ENCODE peak calls at places on chromosomes 13 and 19, in five cellular contexts. C is H1, J is IMR-90, I is mesenchymal stem cell, W is trophoblast cell. B is an unnamed sample.

GRCh38 chr13:48028066-48028465 is 9.5 kb upstream of the NUDT15 start:
- DNase-seq in C (no peak), J (no peak), I (no peak), W (peak; percentile 18), B (no peak)

GRCh38 chr13:110015253-110015652 is 228.9 kb upstream of the IRS2 start:
- DNase-seq in C (no peak), J (peak; percentile 43), I (no peak), W (no peak), B (no peak)

GRCh38 chr13:50892162-50892944 is 17.2 kb upstream of the RNASEH2B start:
- DNase-seq in C (no peak), J (no peak), I (no peak), W (no peak), B (no peak)

GRCh38 chr19:51552996-51553725 is 17.9 kb upstream of the ZNF175 start:
- DNase-seq in C (peak; percentile 82), J (peak; percentile 47), I (peak; percentile 51), W (peak; percentile 54), B (peak; percentile 79)

GRCh38 chr13:109616021-109616420 is 170.4 kb downstream of the IRS2 start:
- DNase-seq in C (no peak), J (no peak), I (no peak), W (peak; percentile 20), B (no peak)

GRCh38 chr13:32225494-32225931 is 89.7 kb downstream of the ZAR1L start:
- DNase-seq in C (no peak), J (peak; percentile 92), I (peak; percentile 66), W (no peak), B (no peak)

GRCh38 chr13:31421756-31422155 is 222.0 kb downstream of the B3GLCT start:
- DNase-seq in C (no peak), J (no peak), I (no peak), W (no peak), B (no peak)

GRCh38 chr19:40908981-40909380 is 26.9 kb upstream of the CYP2A7 start:
- DNase-seq in C (no peak), J (no peak), I (no peak), W (no peak), B (no peak)

GRCh38 chr13:63455938-63456337 is 2040.3 kb upstream of the PCDH20 start:
- DNase-seq in C (no peak), J (no peak), I (no peak), W (no peak), B (no peak)

GRCh38 chr19:50300814-50301606 is 28.2 kb downstream of the KCNC3 start:
- DNase-seq in C (no peak), J (peak; percentile 79), I (peak; percentile 49), W (no peak), B (no peak)

GRCh38 chr19:10625003-10625761 is at the start of gene SLC44A2:
- DNase-seq in C (no peak), J (peak; percentile 35), I (peak; percentile 58), W (peak; percentile 92), B (peak; percentile 66)

GRCh38 chr13:40993119-40993518 is 26.0 kb downstream of the ELF1 start:
- DNase-seq in C (no peak), J (no peak), I (no peak), W (peak; percentile 54), B (no peak)

GRCh38 chr13:86877449-86877848 is 793.7 kb upstream of the SLITRK5 start:
- DNase-seq in C (no peak), J (no peak), I (peak; percentile 9), W (no peak), B (no peak)

GRCh38 chr13:86881390-86881789 is 789.8 kb upstream of the SLITRK5 start:
- DNase-seq in C (peak; percentile 33), J (no peak), I (no peak), W (no peak), B (no peak)

GRCh38 chr13:86882107-86882506 is 789.1 kb upstream of the SLITRK5 start:
- DNase-seq in C (peak; percentile 62), J (no peak), I (no peak), W (no peak), B (no peak)

DNA sequence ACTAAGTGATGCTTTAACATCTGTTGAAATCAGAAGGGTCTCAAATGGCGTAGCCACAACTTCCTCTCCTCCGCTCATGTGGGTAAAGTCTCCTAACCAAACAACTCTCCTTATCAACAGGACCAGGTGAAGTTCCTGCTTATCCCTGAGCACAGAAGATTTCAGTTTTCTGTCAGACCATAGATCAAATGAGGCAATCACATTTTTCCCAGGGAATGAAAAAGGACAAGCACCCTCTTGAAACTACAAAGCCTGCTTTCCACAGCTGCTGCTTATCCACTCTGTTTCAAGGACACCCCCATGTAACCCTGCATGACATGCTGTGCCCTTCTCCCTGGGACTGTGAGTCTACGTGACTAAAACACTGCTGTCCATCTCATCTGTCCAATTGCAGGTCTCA is 788.3 kb upstream of the SLITRK5 start:
- DNase-seq in C (no peak), J (peak; percentile 2), I (peak; percentile 37), W (no peak), B (no peak)
- H2BK120ac ChIP-seq in C (no peak overlapping the region), J (no peak overlapping the region), I (no peak overlapping the region), W (no peak overlapping the region), B (no peak overlapping the region)

GRCh38 chr13:113666324-113666660 is 727 bp upstream of the GRK1 start:
- DNase-seq in C (no peak), J (no peak), I (no peak), W (no peak), B (no peak)
- H4K91ac ChIP-seq in C (no peak overlapping the region), J (no peak overlapping the region), I (peak overlapping the region; percentile 10), W (no peak overlapping the region), B (no peak overlapping the region)

GRCh38 chr13:99288069-99288468 is 19.1 kb downstream of the GPR183 start:
- DNase-seq in C (no peak), J (no peak), I (no peak), W (no peak), B (no peak)
- H3K4me3 ChIP-seq in C (no peak overlapping the region), J (no peak overlapping the region), I (no peak overlapping the region), W (no peak overlapping the region), B (no peak overlapping the region)

DNA sequence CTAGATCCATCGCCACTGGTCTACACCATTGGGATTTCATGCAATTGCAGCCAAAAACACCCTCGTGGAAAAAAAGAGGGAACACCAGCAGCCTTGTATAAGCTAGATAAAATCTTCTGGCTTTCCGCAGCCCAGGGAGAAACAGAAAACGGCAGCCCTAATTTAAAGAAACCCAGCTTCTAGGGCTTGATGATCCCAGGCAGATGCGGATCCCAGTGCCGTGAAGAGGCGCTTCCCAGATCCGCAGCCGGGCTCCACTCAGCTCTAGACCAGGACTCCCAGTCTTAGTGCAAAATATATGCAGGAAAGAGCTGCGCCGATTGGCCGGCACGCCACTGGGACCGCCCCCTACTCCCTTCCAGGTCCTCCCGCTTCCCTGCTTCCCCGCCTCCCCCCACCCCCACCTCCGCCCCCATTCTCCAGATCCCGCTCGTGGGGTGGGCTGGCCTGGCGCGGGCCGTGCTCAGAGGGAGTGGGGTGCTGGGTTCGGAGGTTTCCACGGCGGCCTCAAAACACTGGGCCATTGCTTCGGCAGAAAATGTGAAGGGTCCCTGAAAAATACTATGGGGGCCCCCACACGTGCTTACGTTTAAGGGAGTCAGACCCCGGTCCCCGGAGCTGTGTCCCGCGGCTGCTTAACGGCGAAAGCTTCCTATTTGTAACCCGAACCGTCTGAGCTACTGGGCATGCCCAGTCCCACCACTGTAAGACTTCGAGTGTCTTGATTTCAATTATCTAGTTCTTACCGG is 63.1 kb downstream of the SERP2 start:
- DNase-seq in C (peak; percentile 86), J (peak; percentile 94), I (peak; percentile 97), W (peak; percentile 84), B (peak; percentile 90)
- H2BK120ac ChIP-seq in C (no peak overlapping the region), J (peak overlapping the region; percentile 48), I (peak overlapping the region; percentile 44), W (peak overlapping the region; percentile 84), B (no peak overlapping the region)

DNA sequence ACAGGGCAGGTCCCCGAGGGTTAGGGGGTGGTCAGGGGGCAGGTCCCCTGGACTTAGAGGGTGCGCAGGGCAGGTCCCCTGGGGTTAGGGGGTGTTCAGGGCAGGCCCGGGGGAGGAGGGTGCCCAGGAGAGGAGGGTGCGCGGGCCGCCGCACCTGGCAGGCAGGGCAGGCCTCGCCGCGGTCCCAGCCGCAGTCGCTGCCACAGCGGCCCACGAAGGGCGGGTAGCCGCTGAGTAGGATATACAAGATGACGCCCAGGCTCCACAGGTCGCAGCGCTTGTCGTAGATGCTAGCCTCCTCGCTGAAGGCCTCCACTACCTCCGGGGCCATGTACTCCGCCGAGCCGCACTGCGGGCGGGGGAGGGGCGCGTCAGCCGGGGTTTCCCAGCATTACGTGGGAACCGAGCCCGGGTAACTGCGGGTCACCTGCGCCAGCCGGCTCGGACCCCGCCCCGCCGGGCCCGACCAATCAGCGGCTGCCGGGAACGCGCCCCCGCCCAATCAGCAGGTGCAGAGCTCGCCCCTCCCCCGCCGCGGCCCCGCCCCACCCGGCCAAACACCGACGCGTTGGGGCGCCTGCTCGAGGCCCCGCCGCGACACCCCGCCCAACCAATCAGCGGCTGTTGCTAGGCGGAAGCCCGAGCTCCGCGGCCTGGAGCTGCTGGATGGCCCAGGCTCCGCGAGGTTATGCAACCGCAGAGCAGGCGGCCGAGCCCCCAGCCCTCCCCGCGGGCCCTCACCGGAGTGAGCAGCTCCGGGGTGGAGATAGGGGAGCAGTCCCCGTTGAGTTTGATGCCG is 9.2 kb downstream of the MKNK2 start:
- DNase-seq in C (peak; percentile 80), J (peak; percentile 85), I (peak; percentile 87), W (peak; percentile 95), B (peak; percentile 93)
- H4K91ac ChIP-seq in C (peak overlapping the region; percentile 91), J (peak overlapping the region; percentile 72), I (peak overlapping the region; percentile 84), W (peak overlapping the region; percentile 98), B (peak overlapping the region; percentile 100)

GRCh38 chr13:26246154-26246553 is 7.8 kb upstream of the CDK8 start:
- DNase-seq in C (no peak), J (peak; percentile 15), I (peak; percentile 58), W (no peak), B (no peak)
- H3K4me3 ChIP-seq in C (no peak overlapping the region), J (no peak overlapping the region), I (no peak overlapping the region), W (no peak overlapping the region), B (no peak overlapping the region)

GRCh38 chr13:28718186-28718537 is 608 bp downstream of the SLC46A3 start:
- DNase-seq in C (no peak), J (peak; percentile 12), I (peak; percentile 59), W (no peak), B (no peak)

GRCh38 chr13:28717170-28717569 is 1.6 kb downstream of the SLC46A3 start:
- DNase-seq in C (no peak), J (no peak), I (peak; percentile 26), W (no peak), B (no peak)

GRCh38 chr13:28718538-28719226 is at the start of gene SLC46A3:
- DNase-seq in C (peak; percentile 80), J (peak; percentile 98), I (peak; percentile 99), W (peak; percentile 99), B (peak; percentile 95)

GRCh38 chr13:28714651-28715050 is 4.1 kb downstream of the SLC46A3 start:
- DNase-seq in C (no peak), J (no peak), I (no peak), W (no peak), B (no peak)

DNA sequence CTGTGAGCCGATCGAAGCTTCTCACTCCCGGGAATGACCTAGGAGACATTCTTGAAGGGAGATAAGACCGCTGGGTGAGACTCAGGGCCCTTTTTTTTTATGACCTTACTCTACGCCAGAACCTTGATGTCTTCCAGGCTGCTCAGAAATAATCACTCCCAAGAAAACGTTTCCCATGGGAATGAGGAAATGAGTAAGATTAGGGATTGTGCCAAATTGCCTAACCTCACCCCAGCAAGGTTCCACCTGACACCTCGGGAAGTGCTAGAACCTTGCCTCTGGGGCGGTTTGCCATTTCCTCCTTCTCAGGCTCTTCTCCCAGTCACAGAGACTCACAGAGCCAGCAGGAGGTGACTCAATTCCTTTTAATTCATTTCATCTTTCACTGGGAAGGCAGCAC is 2.3 kb downstream of the SLC46A3 start:
- DNase-seq in C (no peak), J (peak; percentile 83), I (peak; percentile 88), W (no peak), B (no peak)
- H2BK120ac ChIP-seq in C (no peak overlapping the region), J (no peak overlapping the region), I (no peak overlapping the region), W (no peak overlapping the region), B (no peak overlapping the region)

GRCh38 chr13:81058916-81059290 is 718.0 kb upstream of the SPRY2 start:
- DNase-seq in C (no peak), J (no peak), I (no peak), W (no peak), B (no peak)
- H4K91ac ChIP-seq in C (no peak overlapping the region), J (no peak overlapping the region), I (no peak overlapping the region), W (no peak overlapping the region), B (no peak overlapping the region)

B was measured in neuronal stem cell.